ENCODE peak calls at places on chromosomes 16 and 17, in five cellular contexts. R is IMR-90; G is NCI-H510A treated with DMSO at 0.1 percent for 48 hours; Y is WERI-Rb-1; X is activated CD8-positive, alpha-beta memory T cell treated with anti-CD3 and anti-CD28 coated beads for 24 hours. P is an unnamed sample.

GRCh38 chr17:19991252-19991885 is 13.7 kb upstream of the AKAP10 start:
- DNase-seq in G (no peak), Y (no peak), X (no peak), R (no peak), P (no peak)

GRCh38 chr17:58304735-58305486 is 23.7 kb downstream of the TSPOAP1 start:
- DNase-seq in G (no peak), X (peak), R (no peak), Y (no peak), P (no peak)

GRCh38 chr16:50213939-50214519 is 52.3 kb upstream of the ADCY7 start:
- DNase-seq in G (peak), Y (no peak), X (no peak), R (peak), P (peak)

GRCh38 chr17:47875586-47875985 is 20.4 kb upstream of the SP2 start:
- DNase-seq in Y (no peak), X (no peak), R (no peak), G (no peak), P (no peak)

GRCh38 chr17:35900280-35900679 is 20.1 kb upstream of the CCL5 start:
- DNase-seq in R (no peak), Y (no peak), X (peak), G (no peak), P (no peak)

GRCh38 chr17:81980752-81981239 is 3.4 kb downstream of the ASPSCR1 start:
- DNase-seq in Y (no peak), G (no peak), X (no peak), R (no peak), P (no peak)

GRCh38 chr16:83109736-83110135 is 483.0 kb downstream of the CDH13 start:
- DNase-seq in R (no peak), Y (no peak), X (no peak), G (no peak), P (no peak)

GRCh38 chr17:2690165-2691068 is 21.1 kb downstream of the CLUH start:
- DNase-seq in G (no peak), Y (no peak), X (peak), R (no peak), P (peak)

GRCh38 chr16:1772362-1772907 is at the start of gene EME2:
- DNase-seq in X (peak), Y (no peak), R (peak), G (no peak), P (peak)

GRCh38 chr17:34314279-34314678 is 5.0 kb upstream of the CCL8 start:
- DNase-seq in X (no peak), Y (no peak), R (peak), G (no peak), P (no peak)

GRCh38 chr16:17318200-17318599 is 152.6 kb downstream of the XYLT1 start:
- DNase-seq in X (no peak), Y (no peak), G (no peak), R (peak), P (no peak)

GRCh38 chr16:11198817-11199216 is 57.2 kb downstream of the SOCS1 start:
- DNase-seq in G (no peak), R (no peak), X (no peak), Y (no peak), P (no peak)

GRCh38 chr16:80174416-80174815 is 366.4 kb upstream of the DYNLRB2 start:
- DNase-seq in G (no peak), X (no peak), Y (no peak), R (peak), P (peak)

GRCh38 chr16:76946879-76947278 is 244.1 kb upstream of the MON1B start:
- DNase-seq in Y (no peak), R (peak), G (peak), X (no peak), P (peak)

GRCh38 chr16:56415849-56416248 is 9.5 kb downstream of the AMFR start:
- DNase-seq in X (no peak), Y (no peak), G (no peak), R (no peak), P (no peak)

GRCh38 chr16:78506372-78507193 is 407.1 kb downstream of the WWOX start:
- DNase-seq in Y (no peak), G (no peak), X (no peak), R (no peak), P (peak)

GRCh38 chr16:1713933-1714332 is 7.9 kb downstream of the MAPK8IP3 start:
- DNase-seq in X (no peak), Y (peak), G (no peak), R (no peak), P (no peak)

GRCh38 chr17:48592097-48592496 is 1.5 kb downstream of the HOXB5 start:
- DNase-seq in G (no peak), R (peak), Y (no peak), X (no peak), P (no peak)

GRCh38 chr17:19315104-19315503 is 47.4 kb downstream of the B9D1 start:
- DNase-seq in Y (no peak), X (no peak), G (no peak), R (no peak), P (no peak)

GRCh38 chr16:67525176-67525860 is 3.3 kb upstream of the RIPOR1 start:
- DNase-seq in X (no peak), Y (no peak), G (no peak), R (peak), P (no peak)

GRCh38 chr16:47612711-47613110 is 151.6 kb downstream of the PHKB start:
- DNase-seq in G (no peak), X (no peak), Y (no peak), R (peak), P (no peak)

GRCh38 chr17:48639982-48640857 is 14.1 kb upstream of the HOXB9 start:
- DNase-seq in X (no peak), R (no peak), Y (no peak), G (no peak), P (no peak)

GRCh38 chr16:46961373-46962353 is 11.8 kb downstream of the DNAJA2 start:
- DNase-seq in Y (no peak), R (peak), G (no peak), X (peak), P (no peak)

GRCh38 chr17:31789707-31790505 is 69.1 kb downstream of the COPRS start:
- DNase-seq in G (no peak), X (no peak), Y (no peak), R (no peak), P (no peak)

GRCh38 chr17:64357191-64357981 is 33.3 kb downstream of the PECAM1 start:
- DNase-seq in R (peak), G (peak), Y (peak), X (no peak), P (peak)

GRCh38 chr17:39607057-39607850 is 466 bp downstream of the NEUROD2 start:
- DNase-seq in G (no peak), R (no peak), X (peak), Y (no peak), P (peak)

GRCh38 chr17:31048780-31049179 is 46.0 kb upstream of the NF1 start:
- DNase-seq in R (peak), Y (no peak), G (no peak), X (no peak), P (no peak)

GRCh38 chr17:82876602-82877391 is 37.0 kb upstream of the ZNF750 start:
- DNase-seq in X (no peak), R (peak), G (peak), Y (peak), P (peak)

GRCh38 chr16:20866161-20866772 is 33.9 kb downstream of the DCUN1D3 start:
- DNase-seq in G (peak), Y (peak), X (no peak), R (peak), P (peak)

GRCh38 chr16:11682655-11683096 is 14.4 kb downstream of the SNN start:
- DNase-seq in X (peak), Y (no peak), G (no peak), R (peak), P (no peak)

GRCh38 chr17:59743842-59744241 is 36.4 kb downstream of the VMP1 start:
- DNase-seq in G (no peak), Y (no peak), R (no peak), X (no peak), P (no peak)

GRCh38 chr17:50831430-50832064 is 3.8 kb upstream of the WFIKKN2 start:
- DNase-seq in R (no peak), G (no peak), Y (peak), X (no peak), P (no peak)

GRCh38 chr16:29316673-29317237 is 89.8 kb downstream of the NPIPB11 start:
- DNase-seq in R (peak), X (no peak), Y (no peak), G (no peak), P (peak)